ENCODE peak calls at places on chromosome 7, in six cellular contexts. V is heart left ventricle, N is left ventricle myocardium inferior, B is upper lobe of right lung, Q is gastrocnemius medialis, S is mammary epithelial cell. I is an unnamed sample.

GRCh38 chr7:128011079-128011670 is 20.1 kb downstream of the LRRC4 start:
- DNase-seq in V (no peak), N (no peak), B (no peak), Q (no peak), S (no peak), I (no peak)

GRCh38 chr7:133688483-133689239 is 435.8 kb downstream of the EXOC4 start:
- DNase-seq in V (no peak), N (no peak), B (no peak), Q (no peak), S (peak; percentile 51), I (peak; percentile 41)

GRCh38 chr7:83807770-83808169 is 158.8 kb upstream of the SEMA3E start:
- DNase-seq in V (no peak), N (no peak), B (no peak), Q (no peak), S (no peak), I (no peak)

GRCh38 chr7:1947586-1948217 is 277.6 kb downstream of the ELFN1 start:
- DNase-seq in V (no peak), N (peak; percentile 9), B (no peak), Q (no peak), S (no peak), I (no peak)

GRCh38 chr7:149793261-149793660 is 19.9 kb upstream of the ZNF467 start:
- DNase-seq in V (no peak), N (no peak), B (no peak), Q (no peak), S (no peak), I (no peak)

GRCh38 chr7:129169705-129170319 is 18.6 kb upstream of the SMO start:
- DNase-seq in V (no peak), N (no peak), B (no peak), Q (no peak), S (no peak), I (no peak)

GRCh38 chr7:149430197-149430596 is 30.7 kb downstream of the ZNF777 start:
- DNase-seq in V (no peak), N (no peak), B (no peak), Q (no peak), S (no peak), I (no peak)

GRCh38 chr7:137862358-137862757 is 15.6 kb upstream of the DGKI start:
- DNase-seq in V (no peak), N (no peak), B (no peak), Q (no peak), S (no peak), I (no peak)

GRCh38 chr7:138632384-138632783 is 68.8 kb downstream of the SVOPL start:
- DNase-seq in V (no peak), N (no peak), B (no peak), Q (no peak), S (no peak), I (no peak)

GRCh38 chr7:138796038-138796580 is 1.7 kb upstream of the TMEM213 start:
- DNase-seq in V (no peak), N (no peak), B (no peak), Q (no peak), S (no peak), I (no peak)

GRCh38 chr7:100894860-100895700 is 608 bp downstream of the ACHE start:
- DNase-seq in V (no peak), N (peak; percentile 29), B (peak; percentile 80), Q (peak; percentile 64), S (no peak), I (no peak)

GRCh38 chr7:45028138-45028919 is 28.3 kb downstream of the CCM2 start:
- DNase-seq in V (no peak), N (no peak), B (no peak), Q (no peak), S (no peak), I (no peak)

GRCh38 chr7:131664570-131664969 is 108.1 kb upstream of the PODXL start:
- DNase-seq in V (no peak), N (no peak), B (no peak), Q (no peak), S (no peak), I (no peak)

GRCh38 chr7:156238366-156239133 is 402.0 kb upstream of the RNF32 start:
- DNase-seq in V (no peak), N (no peak), B (no peak), Q (no peak), S (no peak), I (no peak)

GRCh38 chr7:93578762-93579161 is 4.2 kb upstream of the CALCR start:
- DNase-seq in V (no peak), N (no peak), B (no peak), Q (no peak), S (no peak), I (no peak)

GRCh38 chr7:27641576-27642230 is 21.0 kb downstream of the HIBADH start:
- DNase-seq in V (no peak), N (no peak), B (no peak), Q (no peak), S (no peak), I (peak; percentile 10)

GRCh38 chr7:22588396-22588795 is 88.4 kb upstream of the STEAP1B start:
- DNase-seq in V (no peak), N (no peak), B (no peak), Q (no peak), S (no peak), I (no peak)

GRCh38 chr7:149753370-149754233 is 19.8 kb downstream of the ZNF467 start:
- DNase-seq in V (no peak), N (no peak), B (no peak), Q (no peak), S (peak; percentile 28), I (peak; percentile 36)

GRCh38 chr7:121537031-121537430 is 140.9 kb upstream of the FAM3C start:
- DNase-seq in V (no peak), N (no peak), B (no peak), Q (no peak), S (no peak), I (no peak)

GRCh38 chr7:32506266-32507054 is 11.2 kb downstream of the AVL9 start:
- DNase-seq in V (no peak), N (no peak), B (no peak), Q (no peak), S (peak; percentile 92), I (peak; percentile 94)

GRCh38 chr7:40194743-40195142 is 59.9 kb downstream of the SUGCT start:
- DNase-seq in V (no peak), N (no peak), B (no peak), Q (peak; percentile 15), S (peak; percentile 80), I (peak; percentile 95)

GRCh38 chr7:151844080-151844827 is 32.7 kb downstream of the PRKAG2 start:
- DNase-seq in V (no peak), N (peak; percentile 6), B (peak; percentile 15), Q (no peak), S (no peak), I (peak; percentile 86)

GRCh38 chr7:64087501-64087900 is 42.3 kb downstream of the ZNF727 start:
- DNase-seq in V (no peak), N (no peak), B (no peak), Q (no peak), S (no peak), I (no peak)

GRCh38 chr7:45718464-45719330 is 144.5 kb downstream of the ADCY1 start:
- DNase-seq in V (peak; percentile 4), N (no peak), B (peak; percentile 59), Q (no peak), S (no peak), I (no peak)

GRCh38 chr7:129828078-129828762 is 124.5 kb downstream of the UBE2H start:
- DNase-seq in V (no peak), N (no peak), B (no peak), Q (no peak), S (no peak), I (no peak)

GRCh38 chr7:101217388-101218235 is at the start of the genes PLOD3 and ZNHIT1:
- DNase-seq in V (peak; percentile 96), N (peak; percentile 95), B (peak; percentile 96), Q (peak; percentile 96), S (peak; percentile 96), I (peak; percentile 98)

GRCh38 chr7:42373285-42373684 is 136.3 kb upstream of the GLI3 start:
- DNase-seq in V (no peak), N (no peak), B (no peak), Q (no peak), S (no peak), I (no peak)

GRCh38 chr7:158494643-158495042 is 93.0 kb downstream of the PTPRN2 start:
- DNase-seq in V (no peak), N (no peak), B (no peak), Q (no peak), S (no peak), I (no peak)

GRCh38 chr7:158494162-158494586 is 93.4 kb downstream of the PTPRN2 start:
- DNase-seq in V (no peak), N (no peak), B (no peak), Q (no peak), S (no peak), I (no peak)

GRCh38 chr7:158497627-158498026 is 90.0 kb downstream of the PTPRN2 start:
- DNase-seq in V (no peak), N (no peak), B (no peak), Q (no peak), S (no peak), I (no peak)

GRCh38 chr7:158495256-158495655 is 92.4 kb downstream of the PTPRN2 start:
- DNase-seq in V (no peak), N (no peak), B (no peak), Q (no peak), S (no peak), I (no peak)

GRCh38 chr7:158495780-158496179 is 91.8 kb downstream of the PTPRN2 start:
- DNase-seq in V (no peak), N (no peak), B (no peak), Q (no peak), S (no peak), I (peak; percentile 10)
- TF ChIP-seq CTCF in V (no peak), N (peak; percentile 19), B (no peak), Q (no peak), S (no peak), I (peak; percentile 11)

DNA sequence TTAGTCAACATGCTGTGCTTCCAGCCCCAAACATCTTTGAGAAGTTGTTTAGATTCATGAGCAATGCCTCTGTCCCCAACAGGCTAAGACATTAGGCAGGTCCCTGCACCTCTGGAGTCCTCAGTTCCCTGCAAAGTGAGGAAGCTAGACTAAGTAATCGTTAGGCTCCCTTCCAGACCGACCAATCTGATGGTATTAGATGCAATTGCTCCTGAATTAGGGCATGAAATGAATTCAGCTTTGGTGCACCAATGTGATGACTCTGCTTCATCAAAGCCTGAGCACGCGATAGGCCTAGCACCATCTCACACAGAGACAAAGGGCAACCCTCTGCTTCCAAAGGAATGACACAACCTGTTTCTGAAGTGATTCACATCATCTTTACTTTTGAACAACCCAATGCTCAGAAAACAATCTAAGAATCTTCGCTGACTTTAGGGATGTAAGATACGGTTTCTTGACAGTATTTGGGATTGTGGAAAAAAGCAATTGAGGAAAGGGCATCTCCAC is 723 bp upstream of the TES start:
- DNase-seq in V (no peak), N (no peak), B (no peak), Q (no peak), S (no peak), I (no peak)
- H3K4me3 ChIP-seq in V (peak overlapping the region; percentile 68), N (peak overlapping the region; percentile 85), B (no peak overlapping the region), Q (no peak overlapping the region), S (peak overlapping the region; percentile 37), I (no peak overlapping the region)

DNA sequence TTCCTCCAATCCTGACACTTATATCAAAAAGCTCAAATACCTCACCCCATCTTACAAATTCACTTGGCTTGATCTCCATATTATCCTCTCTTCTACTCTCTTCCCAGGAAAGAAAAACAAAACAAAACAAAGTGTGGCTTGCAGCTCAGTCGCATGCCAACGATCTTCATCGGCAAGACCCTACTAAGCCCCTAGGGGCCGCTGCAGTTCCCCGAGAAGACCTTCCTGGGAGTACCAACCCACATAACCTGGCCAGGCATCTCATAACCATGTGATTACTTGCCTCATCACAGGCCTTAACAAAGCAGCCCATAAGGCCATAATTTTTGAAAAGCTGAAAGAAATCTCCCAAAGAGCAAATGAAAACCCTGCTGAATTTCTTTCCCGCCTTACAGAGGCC is 103.7 kb downstream of the ZNF92 start:
- DNase-seq in V (no peak), N (no peak), B (no peak), Q (no peak), S (no peak), I (peak; percentile 5)
- TF ChIP-seq CTCF in V (peak; percentile 5), N (no peak), B (peak; percentile 13), Q (no peak), S (peak; percentile 26), I (peak; percentile 24)

GRCh38 chr7:74582447-74583039 is 75.0 kb upstream of the GTF2I start:
- DNase-seq in V (no peak), N (no peak), B (no peak), Q (no peak), S (no peak), I (no peak)
- H3K4me3 ChIP-seq in V (no peak overlapping the region), N (no peak overlapping the region), B (no peak overlapping the region), Q (no peak overlapping the region), S (no peak overlapping the region), I (no peak overlapping the region)